ENCODE peak calls at places on chromosomes 4 and X, in five cellular contexts. N, G, V, W and Q are unnamed samples.

GRCh38 chr4:159390648-159391047 is 287.8 kb downstream of the RAPGEF2 start:
- DNase-seq in N (no peak), G (no peak), V (no peak), W (no peak), Q (no peak)

GRCh38 chr4:24657768-24658617 is 73.6 kb upstream of the DHX15 start:
- DNase-seq in N (peak), G (peak), V (peak), W (peak), Q (peak)

GRCh38 chrX:104309169-104309568 is 54.4 kb upstream of the ESX1 start:
- DNase-seq in N (no peak), G (no peak), V (no peak), W (no peak), Q (no peak)

GRCh38 chr4:84492290-84492689 is 6.8 kb downstream of the NKX6-1 start:
- DNase-seq in N (no peak), G (no peak), V (no peak), W (no peak), Q (no peak)

GRCh38 chr4:26326791-26327190 is 6.0 kb downstream of the RBPJ start:
- DNase-seq in N (no peak), G (no peak), V (no peak), W (no peak), Q (no peak)

GRCh38 chr4:150379454-150379853 is 202.5 kb upstream of the MAB21L2 start:
- DNase-seq in N (no peak), G (no peak), V (no peak), W (no peak), Q (no peak)

GRCh38 chr4:105058177-105058812 is 88.4 kb upstream of the TET2 start:
- DNase-seq in N (no peak), G (no peak), V (no peak), W (no peak), Q (no peak)

GRCh38 chr4:7772708-7773385 is 166.8 kb downstream of the AFAP1 start:
- DNase-seq in N (no peak), G (no peak), V (peak), W (peak), Q (peak)

GRCh38 chrX:41449615-41450014 is 2.5 kb downstream of the NYX start:
- DNase-seq in N (no peak), G (no peak), V (no peak), W (no peak), Q (no peak)

GRCh38 chr4:89558147-89558546 is 250.5 kb upstream of the GPRIN3 start:
- DNase-seq in N (no peak), G (no peak), V (no peak), W (no peak), Q (no peak)

GRCh38 chrX:132165651-132166050 is 37.8 kb upstream of the FRMD7 start:
- DNase-seq in N (no peak), G (no peak), V (no peak), W (no peak), Q (no peak)

GRCh38 chrX:48721916-48722315 is 25.4 kb downstream of the SUV39H1 start:
- DNase-seq in N (no peak), G (no peak), V (no peak), W (no peak), Q (no peak)

GRCh38 chr4:74653331-74654229 is 140.7 kb downstream of the BTC start:
- DNase-seq in N (no peak), G (no peak), V (no peak), W (no peak), Q (no peak)

GRCh38 chrX:11864171-11864570 is 106.1 kb downstream of the MSL3 start:
- DNase-seq in N (no peak), G (no peak), V (no peak), W (no peak), Q (no peak)

GRCh38 chr4:176209535-176209934 is 14.2 kb upstream of the SPATA4 start:
- DNase-seq in N (no peak), G (no peak), V (no peak), W (no peak), Q (no peak)

GRCh38 chr4:156294577-156294976 is 340.9 kb upstream of the CTSO start:
- DNase-seq in N (no peak), G (no peak), V (no peak), W (no peak), Q (no peak)

GRCh38 chr4:95049838-95050237 is 292.1 kb downstream of the BMPR1B start:
- DNase-seq in N (no peak), G (no peak), V (no peak), W (no peak), Q (no peak)

GRCh38 chrX:68820476-68821110 is 8.2 kb upstream of the EFNB1 start:
- DNase-seq in N (no peak), G (no peak), V (no peak), W (peak), Q (no peak)

GRCh38 chrX:65601126-65601525 is 66.3 kb upstream of the MSN start:
- DNase-seq in N (no peak), G (no peak), V (no peak), W (no peak), Q (peak)

GRCh38 chr4:38069271-38069760 is 109.1 kb downstream of the PTTG2 start:
- DNase-seq in N (peak), G (no peak), V (peak), W (no peak), Q (peak)

GRCh38 chrX:66022742-66023725 is 16.8 kb downstream of the VSIG4 start:
- DNase-seq in N (no peak), G (no peak), V (no peak), W (no peak), Q (no peak)

GRCh38 chrX:106957856-106958255 is 37.7 kb downstream of the CLDN2 start:
- DNase-seq in N (no peak), G (no peak), V (no peak), W (no peak), Q (no peak)

GRCh38 chr4:132958457-132959263 is 190.4 kb upstream of the PCDH10 start:
- DNase-seq in N (no peak), G (no peak), V (no peak), W (peak), Q (no peak)

GRCh38 chr4:23945521-23946017 is 55.7 kb upstream of the PPARGC1A start:
- DNase-seq in N (no peak), G (no peak), V (peak), W (no peak), Q (no peak)

GRCh38 chr4:189313861-189314513 is 626.7 kb upstream of the FRG1 start:
- DNase-seq in N (no peak), G (no peak), V (no peak), W (no peak), Q (no peak)

GRCh38 chrX:23792861-23793553 is 10.0 kb downstream of the SAT1 start:
- DNase-seq in N (no peak), G (no peak), V (no peak), W (no peak), Q (no peak)

GRCh38 chr4:179110356-179110755 is 1668.1 kb upstream of the AGA start:
- DNase-seq in N (no peak), G (no peak), V (no peak), W (no peak), Q (no peak)

GRCh38 chr4:99945718-99946345 is 586 bp downstream of the DNAJB14 start:
- DNase-seq in N (peak), G (peak), V (no peak), W (no peak), Q (peak)